ENCODE peak calls at places on chromosome 1, in ten cellular contexts. E, N, O, Y, H, P, X, U, R and F are unnamed samples.

GRCh38 chr1:206722751-206723499 is 38.2 kb downstream of the MAPKAPK2 start:
- DNase-seq in E (no peak), N (no peak), O (peak; percentile 46), Y (no peak), H (peak; percentile 66), P (no peak), X (no peak), U (no peak), R (no peak), F (peak; percentile 73)

GRCh38 chr1:43822040-43822439 is 111.6 kb upstream of the ARTN start:
- DNase-seq in E (peak; percentile 72), N (no peak), O (peak; percentile 98), Y (no peak), H (peak; percentile 51), P (no peak), X (no peak), U (no peak), R (peak; percentile 50), F (peak; percentile 75)

GRCh38 chr1:105100102-105100501 is 1350.4 kb downstream of the AMY1C start:
- DNase-seq in E (no peak), N (no peak), O (no peak), Y (no peak), H (no peak), P (no peak), X (no peak), U (no peak), R (no peak), F (no peak)

GRCh38 chr1:64363116-64363515 is 106.8 kb upstream of the CACHD1 start:
- DNase-seq in E (no peak), N (no peak), O (peak; percentile 7), Y (no peak), H (no peak), P (no peak), X (no peak), U (no peak), R (no peak), F (no peak)

GRCh38 chr1:90114521-90115141 is 119.7 kb downstream of the ZNF326 start:
- DNase-seq in E (peak; percentile 51), N (no peak), O (peak; percentile 65), Y (no peak), H (no peak), P (peak; percentile 48), X (no peak), U (no peak), R (peak; percentile 47), F (no peak)

GRCh38 chr1:184890539-184890973 is 83.8 kb downstream of the NIBAN1 start:
- DNase-seq in E (peak; percentile 53), N (no peak), O (peak; percentile 31), Y (peak; percentile 64), H (peak; percentile 56), P (no peak), X (no peak), U (no peak), R (no peak), F (no peak)

GRCh38 chr1:70674981-70675685 is 264.1 kb downstream of the CTH start:
- DNase-seq in E (no peak), N (no peak), O (no peak), Y (no peak), H (no peak), P (no peak), X (no peak), U (no peak), R (no peak), F (no peak)

GRCh38 chr1:16151200-16151708 is 4.6 kb downstream of the EPHA2 start:
- DNase-seq in E (no peak), N (no peak), O (peak; percentile 46), Y (peak; percentile 34), H (no peak), P (no peak), X (no peak), U (no peak), R (no peak), F (peak; percentile 47)

GRCh38 chr1:156448134-156448967 is 52.2 kb downstream of the MEF2D start:
- DNase-seq in E (no peak), N (no peak), O (no peak), Y (no peak), H (no peak), P (no peak), X (no peak), U (no peak), R (no peak), F (no peak)

GRCh38 chr1:3518256-3518655 is 63.8 kb downstream of the ARHGEF16 start:
- DNase-seq in E (no peak), N (no peak), O (no peak), Y (no peak), H (no peak), P (no peak), X (no peak), U (no peak), R (no peak), F (no peak)

GRCh38 chr1:40748841-40749718 is 34.5 kb upstream of the KCNQ4 start:
- DNase-seq in E (no peak), N (no peak), O (no peak), Y (no peak), H (peak; percentile 78), P (no peak), X (no peak), U (no peak), R (no peak), F (no peak)
- H3K36me3 ChIP-seq in E (peaks cover 21% of the 10 kb centered on the region), N (no peaks in the 10 kb centered on the region), O (peaks cover 13% of the 10 kb centered on the region), Y (peaks cover 94% of the 10 kb centered on the region), H (no peaks in the 10 kb centered on the region), P (peaks cover 23% of the 10 kb centered on the region), X (peaks cover 5% of the 10 kb centered on the region), U (peaks cover 70% of the 10 kb centered on the region), R (peaks cover 65% of the 10 kb centered on the region), F (peaks cover 19% of the 10 kb centered on the region)

GRCh38 chr1:40045766-40046165 is 5.2 kb downstream of the CAP1 start:
- DNase-seq in E (no peak), N (no peak), O (no peak), Y (no peak), H (no peak), P (no peak), X (no peak), U (no peak), R (no peak), F (no peak)
- H3K36me3 ChIP-seq in E (peaks cover 41% of the 10 kb centered on the region), N (no peaks in the 10 kb centered on the region), O (peaks cover 9% of the 10 kb centered on the region), Y (peaks cover 44% of the 10 kb centered on the region), H (no peaks in the 10 kb centered on the region), P (no peaks in the 10 kb centered on the region), X (no peaks in the 10 kb centered on the region), U (peaks cover 7% of the 10 kb centered on the region), R (peaks cover 82% of the 10 kb centered on the region), F (peaks cover 51% of the 10 kb centered on the region)

GRCh38 chr1:179127163-179127895 is 45.5 kb downstream of the TOR3A start:
- DNase-seq in E (no peak), N (no peak), O (peak; percentile 67), Y (no peak), H (no peak), P (no peak), X (no peak), U (no peak), R (no peak), F (no peak)
- H3K36me3 ChIP-seq in E (peaks cover 50% of the 10 kb centered on the region), N (no peaks in the 10 kb centered on the region), O (peaks cover 62% of the 10 kb centered on the region), Y (peaks cover 32% of the 10 kb centered on the region), H (no peaks in the 10 kb centered on the region), P (peaks cover 5% of the 10 kb centered on the region), X (no peaks in the 10 kb centered on the region), U (peaks cover 23% of the 10 kb centered on the region), R (peaks cover 48% of the 10 kb centered on the region), F (peaks cover 84% of the 10 kb centered on the region)

GRCh38 chr1:31055501-31055900 is 10.0 kb downstream of the PUM1 start:
- DNase-seq in E (no peak), N (no peak), O (no peak), Y (no peak), H (no peak), P (no peak), X (no peak), U (no peak), R (no peak), F (no peak)
- H3K36me3 ChIP-seq in E (peaks cover 36% of the 10 kb centered on the region), N (peaks cover 4% of the 10 kb centered on the region), O (peaks cover 36% of the 10 kb centered on the region), Y (peaks cover 61% of the 10 kb centered on the region), H (no peaks in the 10 kb centered on the region), P (peaks cover 17% of the 10 kb centered on the region), X (peaks cover 10% of the 10 kb centered on the region), U (peaks cover 36% of the 10 kb centered on the region), R (peaks cover 82% of the 10 kb centered on the region), F (peaks cover 67% of the 10 kb centered on the region)

DNA sequence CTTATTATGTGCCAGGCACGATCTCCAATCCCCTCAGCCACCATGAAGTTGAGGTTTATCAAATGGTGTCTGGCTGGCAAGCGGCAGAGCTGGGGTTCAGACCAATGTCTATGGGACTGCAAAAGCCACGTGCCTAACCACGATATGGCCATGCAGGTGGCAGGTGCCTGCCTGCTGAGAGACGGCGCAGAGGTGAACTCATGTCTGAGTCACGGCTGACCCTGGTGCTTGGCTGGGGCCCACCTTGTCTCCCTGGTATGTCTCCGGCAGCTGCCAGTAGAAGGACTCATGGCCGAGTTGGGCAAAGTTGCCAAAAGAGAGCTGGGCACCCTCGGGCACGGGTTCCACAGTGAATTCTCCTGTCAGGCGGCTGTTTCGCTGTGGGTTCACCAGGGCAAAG is 59.9 kb downstream of the LDLRAD2 start:
- DNase-seq in E (no peak), N (no peak), O (no peak), Y (no peak), H (peak; percentile 51), P (no peak), X (no peak), U (no peak), R (no peak), F (peak; percentile 13)
- H3K36me3 ChIP-seq in E (peaks cover 48% of the 10 kb centered on the region), N (peaks cover 16% of the 10 kb centered on the region), O (peaks cover 76% of the 10 kb centered on the region), Y (peaks cover 100% of the 10 kb centered on the region), H (no peaks in the 10 kb centered on the region), P (peaks cover 44% of the 10 kb centered on the region), X (peaks cover 27% of the 10 kb centered on the region), U (peaks cover 91% of the 10 kb centered on the region), R (peaks cover 71% of the 10 kb centered on the region), F (peaks cover 75% of the 10 kb centered on the region)

GRCh38 chr1:1318777-1319645 is 5.4 kb downstream of the INTS11 start:
- DNase-seq in E (no peak), N (no peak), O (no peak), Y (no peak), H (no peak), P (no peak), X (no peak), U (no peak), R (no peak), F (no peak)

GRCh38 chr1:1317420-1317819 is 7.0 kb downstream of the INTS11 start:
- DNase-seq in E (no peak), N (no peak), O (no peak), Y (no peak), H (no peak), P (no peak), X (no peak), U (no peak), R (no peak), F (no peak)

GRCh38 chr1:1319646-1319941 is 4.9 kb downstream of the INTS11 start:
- DNase-seq in E (no peak), N (no peak), O (no peak), Y (no peak), H (no peak), P (no peak), X (no peak), U (no peak), R (no peak), F (no peak)

GRCh38 chr1:1320666-1321448 is 3.6 kb downstream of the INTS11 start:
- DNase-seq in E (no peak), N (no peak), O (no peak), Y (no peak), H (no peak), P (no peak), X (no peak), U (no peak), R (no peak), F (no peak)

DNA sequence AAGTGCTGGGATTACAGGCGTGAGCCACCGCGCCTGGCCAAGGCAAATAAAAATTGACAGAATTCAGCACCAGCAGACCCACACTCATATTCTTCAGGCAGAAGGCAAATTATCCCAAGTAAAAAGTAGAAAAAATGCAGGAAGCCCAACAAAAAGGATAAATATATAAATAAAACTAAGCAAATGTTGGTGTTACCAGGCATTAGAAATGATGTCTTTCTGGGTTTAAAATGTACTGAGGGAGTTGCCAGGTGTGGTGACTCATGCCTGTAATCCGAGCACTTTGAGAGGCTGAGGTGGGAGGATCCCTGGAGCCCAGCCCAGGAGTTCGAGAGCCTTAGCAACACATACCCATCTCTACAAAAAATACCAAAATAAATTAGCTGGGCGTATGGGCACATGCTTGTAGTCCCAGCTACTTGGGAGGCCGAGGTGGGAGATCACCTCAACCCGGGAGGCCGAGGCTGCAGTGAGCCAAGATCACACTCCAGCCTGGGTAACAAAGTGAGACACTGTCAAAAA is 6.3 kb downstream of the INTS11 start:
- DNase-seq in E (peak; percentile 95), N (peak; percentile 86), O (peak; percentile 96), Y (peak; percentile 70), H (peak; percentile 93), P (no peak), X (no peak), U (peak; percentile 85), R (no peak), F (peak; percentile 95)
- H3K36me3 ChIP-seq in E (peaks cover 36% of the 10 kb centered on the region), N (peaks cover 19% of the 10 kb centered on the region), O (peaks cover 12% of the 10 kb centered on the region), Y (peaks cover 78% of the 10 kb centered on the region), H (no peaks in the 10 kb centered on the region), P (peaks cover 42% of the 10 kb centered on the region), X (peaks cover 31% of the 10 kb centered on the region), U (peaks cover 73% of the 10 kb centered on the region), R (peaks cover 79% of the 10 kb centered on the region), F (peaks cover 52% of the 10 kb centered on the region)